ENCODE peak calls at places on chromosomes 16 and 17, in seven cellular contexts. B is fibroblast of lung, U is RWPE1, C is left ventricle myocardium inferior, Y is IMR-90, T is ovary, E is aorta. L is an unnamed sample.

GRCh38 chr17:45240905-45241314 is 19.2 kb downstream of the FMNL1 start:
- DNase-seq in T (no peak), E (no peak), U (no peak), B (no peak), C (no peak), Y (no peak), L (no peak)

GRCh38 chr16:87160218-87160617 is 157.0 kb downstream of the C16orf95 start:
- DNase-seq in C (no peak), U (no peak), B (no peak), E (no peak), T (no peak), Y (no peak), L (peak; percentile 76)

GRCh38 chr17:58621174-58621573 is 70.7 kb downstream of the TEX14 start:
- DNase-seq in E (no peak), C (no peak), T (no peak), U (no peak), Y (no peak), B (no peak), L (no peak)

GRCh38 chr17:7352910-7353635 is 1.1 kb downstream of the KCTD11 start:
- DNase-seq in C (no peak), Y (no peak), U (no peak), B (no peak), T (peak; percentile 53), E (no peak), L (no peak)

GRCh38 chr17:68704897-68705296 is 103.7 kb upstream of the FAM20A start:
- DNase-seq in E (no peak), T (no peak), Y (peak; percentile 41), B (peak; percentile 79), U (no peak), C (no peak), L (no peak)

GRCh38 chr17:28928061-28928460 is 23.3 kb downstream of the PHF12 start:
- DNase-seq in T (no peak), U (no peak), E (no peak), C (no peak), B (peak; percentile 60), Y (peak; percentile 48), L (no peak)

GRCh38 chr17:48100591-48101011 is 677 bp downstream of the CBX1 start:
- DNase-seq in U (peak; percentile 67), C (peak; percentile 37), T (peak; percentile 66), B (peak; percentile 67), E (peak; percentile 71), Y (peak; percentile 58), L (no peak)

GRCh38 chr17:83036666-83037065 is 42.7 kb upstream of the METRNL start:
- DNase-seq in C (no peak), B (no peak), T (no peak), E (no peak), U (no peak), Y (no peak), L (peak; percentile 51)

GRCh38 chr17:330993-331701 is 21.5 kb downstream of the RPH3AL start:
- DNase-seq in Y (no peak), C (peak; percentile 81), U (no peak), T (peak; percentile 85), E (peak; percentile 79), B (no peak), L (peak; percentile 82)

GRCh38 chr17:77453613-77454559 is 313.1 kb downstream of the SEC14L1 start:
- DNase-seq in B (no peak), Y (no peak), C (no peak), E (no peak), T (no peak), U (peak; percentile 74), L (peak; percentile 90)

GRCh38 chr16:57123216-57123968 is 31.0 kb downstream of the CPNE2 start:
- DNase-seq in B (peak; percentile 23), E (no peak), C (no peak), Y (no peak), U (no peak), T (no peak), L (no peak)

GRCh38 chr17:57033296-57033695 is 51.8 kb upstream of the AKAP1 start:
- DNase-seq in E (peak; percentile 61), U (no peak), C (no peak), B (no peak), T (no peak), Y (no peak), L (no peak)

GRCh38 chr17:71039391-71039790 is 870.1 kb downstream of the KCNJ2 start:
- DNase-seq in Y (no peak), U (no peak), C (no peak), E (no peak), B (no peak), T (no peak), L (no peak)

GRCh38 chr17:28743243-28744103 is at the start of gene TRAF4:
- DNase-seq in U (peak; percentile 93), C (peak; percentile 79), B (peak; percentile 92), T (peak; percentile 81), Y (peak; percentile 84), E (peak; percentile 85), L (peak; percentile 95)

GRCh38 chr16:3509470-3509928 is 8.7 kb downstream of the CLUAP1 start:
- DNase-seq in C (no peak), Y (no peak), T (no peak), B (no peak), E (no peak), U (peak; percentile 35), L (peak; percentile 84)

GRCh38 chr16:69293401-69293800 is 17.7 kb upstream of the VPS4A start:
- DNase-seq in U (no peak), T (no peak), B (no peak), C (no peak), Y (no peak), E (no peak), L (no peak)

GRCh38 chr17:9199474-9200196 is 178.3 kb downstream of the NTN1 start:
- DNase-seq in U (no peak), C (peak; percentile 26), T (no peak), B (peak; percentile 15), Y (no peak), E (no peak), L (peak; percentile 31)

GRCh38 chr17:14793237-14793636 is 471.9 kb downstream of the PMP22 start:
- DNase-seq in C (no peak), Y (peak; percentile 91), U (no peak), T (no peak), B (peak; percentile 0), E (no peak), L (no peak)

GRCh38 chr17:50534222-50534978 is 1.9 kb downstream of the EPN3 start:
- DNase-seq in Y (no peak), C (no peak), T (no peak), U (peak; percentile 89), E (no peak), B (peak; percentile 49), L (no peak)

GRCh38 chr16:89491238-89491869 is 993 bp upstream of the ANKRD11 start:
- DNase-seq in C (no peak), E (no peak), U (no peak), B (no peak), T (no peak), Y (no peak), L (no peak)

GRCh38 chr16:568401-569258 is 1.1 kb upstream of the PIGQ start:
- DNase-seq in E (no peak), U (no peak), C (no peak), T (no peak), Y (no peak), B (no peak), L (no peak)

GRCh38 chr16:48318630-48319029 is 66.6 kb downstream of the SIAH1 start:
- DNase-seq in C (no peak), U (no peak), B (peak; percentile 81), Y (peak; percentile 54), E (peak; percentile 52), T (no peak), L (no peak)

GRCh38 chr16:3066440-3066748 is 954 bp downstream of the IL32 start:
- DNase-seq in Y (no peak), U (no peak), T (no peak), C (no peak), E (no peak), B (no peak), L (peak; percentile 69)

GRCh38 chr16:84340305-84341040 is 27.9 kb upstream of the ATP2C2 start:
- DNase-seq in B (no peak), U (peak; percentile 66), T (no peak), C (no peak), Y (no peak), E (no peak), L (no peak)
- H3K27ac ChIP-seq in B (no peak overlapping the region), U (no peak overlapping the region), T (no peak overlapping the region), C (no peak overlapping the region), Y (no peak overlapping the region), E (no peak overlapping the region), L (no peak overlapping the region)

GRCh38 chr17:21171970-21172510 is 41.9 kb downstream of the TMEM11 start:
- DNase-seq in C (no peak), Y (no peak), E (no peak), U (no peak), T (no peak), B (no peak), L (peak; percentile 79)
- H3K27ac ChIP-seq in C (peak overlapping the region; percentile 49), Y (no peak overlapping the region), E (no peak overlapping the region), U (no peak overlapping the region), T (no peak overlapping the region), B (no peak overlapping the region), L (peak overlapping the region; percentile 80)

DNA sequence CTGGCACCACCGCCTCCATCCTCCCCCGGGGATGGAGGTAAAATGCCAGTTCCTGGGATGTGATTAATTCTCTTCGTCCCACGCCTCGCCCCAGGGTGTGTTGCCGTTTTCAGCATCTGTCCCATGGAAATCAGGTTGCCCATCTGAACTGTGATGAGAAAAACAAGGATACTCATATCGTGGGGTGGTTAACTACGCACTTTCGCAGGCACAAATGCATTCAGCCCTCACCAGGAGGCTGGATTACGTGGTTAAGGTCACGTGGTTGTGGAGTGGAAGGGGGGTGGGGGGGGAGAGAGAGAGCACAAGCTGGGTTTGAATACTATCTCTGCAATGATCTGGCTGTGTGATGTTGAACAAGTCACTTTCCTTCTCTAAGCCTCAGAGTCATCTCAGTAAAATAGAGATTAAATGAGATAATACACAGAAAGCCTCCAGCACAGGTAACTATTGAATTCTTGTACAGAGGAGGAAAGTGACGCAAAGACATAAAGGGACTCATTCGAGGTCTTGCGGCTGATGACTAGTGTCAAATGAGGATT is 74.7 kb downstream of the BMERB1 start:
- DNase-seq in T (no peak), U (no peak), B (peak; percentile 25), Y (no peak), C (no peak), E (no peak), L (no peak)
- H3K27ac ChIP-seq in T (no peak overlapping the region), U (no peak overlapping the region), B (no peak overlapping the region), Y (no peak overlapping the region), C (no peak overlapping the region), E (no peak overlapping the region), L (no peak overlapping the region)

GRCh38 chr17:18261146-18261515 is 669 bp downstream of the MIEF2 start:
- DNase-seq in U (peak; percentile 86), C (peak; percentile 85), Y (peak; percentile 44), E (peak; percentile 79), B (peak; percentile 56), T (peak; percentile 61), L (no peak)

GRCh38 chr17:18258356-18259038 is at the start of gene FLII:
- DNase-seq in B (peak; percentile 53), Y (peak; percentile 17), U (peak; percentile 56), C (peak; percentile 60), E (peak; percentile 73), T (peak; percentile 60), L (peak; percentile 93)

GRCh38 chr17:18260332-18261145 is at the start of gene MIEF2:
- DNase-seq in U (peak; percentile 98), B (peak; percentile 93), T (peak; percentile 96), C (peak; percentile 96), E (peak; percentile 98), Y (peak; percentile 91), L (peak; percentile 99)

GRCh38 chr17:18261659-18262058 is 1.2 kb downstream of the MIEF2 start:
- DNase-seq in U (no peak), B (no peak), E (no peak), C (no peak), T (no peak), Y (no peak), L (no peak)

GRCh38 chr17:18259621-18260331 is 686 bp upstream of the MIEF2 start:
- DNase-seq in C (no peak), U (peak; percentile 75), Y (peak; percentile 20), E (no peak), B (peak; percentile 60), T (no peak), L (no peak)
- H3K27ac ChIP-seq in C (peak overlapping the region; percentile 100), U (peak overlapping the region; percentile 98), Y (peak overlapping the region; percentile 36), E (no peak overlapping the region), B (peak overlapping the region; percentile 54), T (peak overlapping the region; percentile 96), L (peak overlapping the region; percentile 98)

L was measured in spleen.